ENCODE peak calls at places on chromosomes 12 and 14, in ten cellular contexts. S is heart right ventricle; X is SK-N-SH treated with all-trans-retinoic acid at 6 μM for 48 hours; W is aorta; G is effector memory CD8-positive, alpha-beta T cell; J is stimulated activated naive CD8-positive, alpha-beta T cell treated with anti-CD3 and anti-CD28 coated beads, Interleukin-15, Interleukin-2, amounts not matched to agents 100 U/mL and 50 U/mL, for 24 hours; L is activated naive CD8-positive, alpha-beta T cell treated with anti-CD3 and anti-CD28 coated beads, Interleukin-2, amount 10 ng/mL, durations not matched to agents 7 days and 5 days; Z is sciatic nerve; E is naive B cell; Q is CD8-positive, alpha-beta T cell. P is an unnamed sample.

GRCh38 chr12:45878630-45879255 is 111.6 kb downstream of the SCAF11 start:
- ATAC-seq in X (no peak), L (no peak), E (no peak), G (peak), Q (peak), W (no peak), S (no peak), Z (no peak), J (no peak), P (no peak)

GRCh38 chr12:1560704-1561103 is 33.7 kb downstream of the FBXL14 start:
- ATAC-seq in X (no peak), Z (no peak), Q (no peak), E (no peak), G (no peak), S (no peak), L (no peak), W (no peak), J (no peak), P (no peak)

GRCh38 chr12:7146906-7147305 is 16.7 kb downstream of the CLSTN3 start:
- ATAC-seq in X (no peak), S (no peak), E (no peak), G (no peak), Q (no peak), J (no peak), L (no peak), Z (no peak), W (no peak), P (no peak)

GRCh38 chr12:71768900-71769299 is 14.2 kb downstream of the RAB21 start:
- ATAC-seq in S (no peak), G (no peak), W (no peak), X (no peak), Q (no peak), Z (peak), L (no peak), E (no peak), J (no peak), P (no peak)

GRCh38 chr12:111367661-111368221 is 1.2 kb downstream of the PHETA1 start:
- ATAC-seq in G (no peak), S (no peak), X (peak), Q (no peak), L (no peak), E (no peak), Z (no peak), W (no peak), J (no peak), P (no peak)

GRCh38 chr14:77406086-77406485 is 17.2 kb downstream of the NOXRED1 start:
- ATAC-seq in S (no peak), L (no peak), Q (no peak), E (no peak), W (no peak), X (no peak), J (no peak), Z (no peak), G (no peak), P (no peak)

GRCh38 chr12:11782914-11783420 is 133.5 kb downstream of the ETV6 start:
- ATAC-seq in Q (no peak), L (no peak), Z (no peak), X (no peak), E (no peak), S (no peak), G (no peak), J (no peak), W (no peak), P (no peak)

GRCh38 chr12:113325938-113326337 is 9.0 kb downstream of the SLC8B1 start:
- ATAC-seq in S (peak), L (no peak), G (no peak), Z (peak), W (no peak), J (no peak), X (peak), E (no peak), Q (no peak), P (no peak)

GRCh38 chr12:119727600-119728436 is 59.9 kb downstream of the PRKAB1 start:
- ATAC-seq in L (no peak), S (no peak), J (no peak), E (no peak), X (no peak), Z (no peak), Q (no peak), W (no peak), G (no peak), P (no peak)

GRCh38 chr12:42759622-42760273 is 170.2 kb upstream of the PRICKLE1 start:
- ATAC-seq in L (no peak), Q (no peak), G (no peak), X (no peak), E (no peak), J (no peak), W (peak), Z (peak), S (peak), P (no peak)

GRCh38 chr12:49327887-49328286 is 4.8 kb downstream of the TROAP start:
- ATAC-seq in Q (no peak), G (no peak), L (no peak), Z (no peak), E (no peak), J (no peak), S (no peak), X (no peak), W (no peak), P (no peak)

GRCh38 chr14:22544881-22545420 is 44.1 kb downstream of the DAD1 start:
- ATAC-seq in W (no peak), L (peak), S (no peak), G (no peak), Q (no peak), Z (no peak), J (no peak), X (no peak), E (no peak), P (no peak)

GRCh38 chr12:4626543-4626942 is 22.3 kb downstream of the AKAP3 start:
- ATAC-seq in L (no peak), J (no peak), S (no peak), E (no peak), X (no peak), W (no peak), Q (no peak), G (no peak), Z (no peak), P (no peak)

GRCh38 chr14:67464377-67464776 is 24.1 kb downstream of the TMEM229B start:
- ATAC-seq in S (no peak), Q (peak), E (no peak), Z (no peak), G (peak), X (no peak), W (no peak), J (no peak), L (peak), P (no peak)

GRCh38 chr14:55302367-55302766 is 31.1 kb downstream of the FBXO34 start:
- ATAC-seq in Z (no peak), J (no peak), E (no peak), X (no peak), L (no peak), Q (no peak), G (no peak), S (no peak), W (no peak), P (no peak)

GRCh38 chr12:102814691-102815367 is 102.2 kb downstream of the PAH start:
- ATAC-seq in Q (no peak), G (no peak), J (no peak), L (no peak), W (peak), Z (peak), X (no peak), S (no peak), E (no peak), P (no peak)

P was measured in stimulated activated memory B cell treated with anti-CD40 and anti-IgM and Interleukin-4, amounts not matched to agents 10 μg/mL and 1 μg/mL and 100 μg/mL, for 72 hours.